ENCODE peak calls at places on chromosomes 7 and 10, in five cellular contexts. C, P, X, W and S are unnamed samples.
A peak's percentile ranks its signal among the peaks of the same experiment; 100 is the strongest.

GRCh38 chr10:132058793-132059759 is 6.7 kb upstream of the JAKMIP3 start:
- DNase-seq in C (no peak), P (no peak), X (no peak), W (no peak), S (no peak)

GRCh38 chr7:1698221-1698620 is 28.1 kb downstream of the ELFN1 start:
- DNase-seq in C (no peak), P (peak; percentile 64), X (no peak), W (no peak), S (no peak)

GRCh38 chr10:24114561-24114960 is 94.4 kb upstream of the KIAA1217 start:
- DNase-seq in C (no peak), P (no peak), X (no peak), W (no peak), S (no peak)

GRCh38 chr10:95247200-95247880 is 43.5 kb downstream of the PDLIM1 start:
- DNase-seq in C (no peak), P (no peak), X (no peak), W (no peak), S (no peak)

GRCh38 chr10:60848126-60848525 is 69.8 kb downstream of the CDK1 start:
- DNase-seq in C (peak; percentile 7), P (no peak), X (no peak), W (no peak), S (peak; percentile 58)

GRCh38 chr7:48667434-48667833 is 256.9 kb upstream of the CDC14C start:
- DNase-seq in C (no peak), P (no peak), X (no peak), W (no peak), S (no peak)

GRCh38 chr7:18177129-18177814 is 149.6 kb upstream of the PRPS1L1 start:
- DNase-seq in C (no peak), P (no peak), X (no peak), W (no peak), S (no peak)

GRCh38 chr7:124399941-124400340 is 365.7 kb downstream of the GPR37 start:
- DNase-seq in C (no peak), P (no peak), X (no peak), W (no peak), S (no peak)

GRCh38 chr10:42962902-42963231 is 114.0 kb upstream of the RET start:
- DNase-seq in C (no peak), P (no peak), X (no peak), W (no peak), S (no peak)

GRCh38 chr7:143405671-143406352 is 2.8 kb downstream of the EPHA1 start:
- DNase-seq in C (no peak), P (no peak), X (no peak), W (no peak), S (no peak)

GRCh38 chr10:28991738-28992270 is 297.1 kb upstream of the LYZL1 start:
- DNase-seq in C (peak; percentile 12), P (peak; percentile 42), X (peak; percentile 22), W (peak; percentile 64), S (peak; percentile 50)

GRCh38 chr7:157041004-157041403 is 30.5 kb upstream of the MNX1 start:
- DNase-seq in C (no peak), P (peak; percentile 93), X (no peak), W (no peak), S (no peak)

GRCh38 chr10:112314822-112315474 is 31.7 kb downstream of the TECTB start:
- DNase-seq in C (peak; percentile 34), P (peak; percentile 61), X (peak; percentile 75), W (peak; percentile 86), S (peak; percentile 93)

GRCh38 chr7:28469562-28469961 is 57.2 kb downstream of the CREB5 start:
- DNase-seq in C (no peak), P (no peak), X (no peak), W (no peak), S (no peak)

GRCh38 chr7:11779864-11780263 is 52.1 kb downstream of the THSD7A start:
- DNase-seq in C (no peak), P (no peak), X (no peak), W (no peak), S (no peak)

GRCh38 chr10:105063796-105064195 is 422.7 kb downstream of the SORCS3 start:
- DNase-seq in C (no peak), P (peak; percentile 22), X (no peak), W (peak; percentile 46), S (no peak)

GRCh38 chr10:124319926-124320391 is 98.8 kb downstream of the OAT start:
- DNase-seq in C (no peak), P (no peak), X (no peak), W (no peak), S (peak; percentile 7)

GRCh38 chr7:101171442-101171837 is 6.1 kb upstream of the VGF start:
- DNase-seq in C (no peak), P (no peak), X (no peak), W (no peak), S (no peak)

GRCh38 chr10:133325392-133325760 is 11.3 kb downstream of the CALY start:
- DNase-seq in C (no peak), P (peak; percentile 25), X (peak; percentile 35), W (peak; percentile 59), S (no peak)

GRCh38 chr7:44581426-44581906 is 565 bp downstream of the TMED4 start:
- DNase-seq in C (no peak), P (peak; percentile 42), X (peak; percentile 40), W (no peak), S (peak; percentile 50)

GRCh38 chr10:53453196-53453595 is 680.6 kb upstream of the MBL2 start:
- DNase-seq in C (no peak), P (no peak), X (no peak), W (no peak), S (no peak)

GRCh38 chr7:115260381-115260780 is 338.5 kb downstream of the MDFIC start:
- DNase-seq in C (no peak), P (no peak), X (no peak), W (no peak), S (no peak)

GRCh38 chr7:102310414-102310815 is 23.7 kb downstream of the SH2B2 start:
- DNase-seq in C (no peak), P (no peak), X (no peak), W (no peak), S (no peak)

GRCh38 chr10:92181575-92181974 is 109.3 kb downstream of the CPEB3 start:
- DNase-seq in C (no peak), P (no peak), X (no peak), W (no peak), S (no peak)